ENCODE peak calls at places on chromosomes 11 and 22, in eight cellular contexts. O is IMR-90, M is PC-3, Y is astrocyte, E is H1, C is hepatocyte, J is keratinocyte, Z is neural progenitor cell. K is an unnamed sample.
A peak's percentile ranks its signal among the peaks of the same experiment; 100 is the strongest.

GRCh38 chr22:29994941-29995340 is 85.3 kb upstream of the HORMAD2 start:
- DNase-seq in O (peak; percentile 33), M (peak; percentile 26), Y (peak; percentile 40), E (no peak), C (peak; percentile 59), J (no peak), Z (no peak), K (peak; percentile 49)

GRCh38 chr22:30204742-30205111 is 41.8 kb downstream of the LIF start:
- DNase-seq in O (peak; percentile 84), M (no peak), Y (peak; percentile 59), E (no peak), C (peak; percentile 67), J (no peak), Z (no peak), K (peak; percentile 93)

GRCh38 chr11:82998697-82999096 is 73.0 kb downstream of the RAB30 start:
- DNase-seq in O (no peak), M (no peak), Y (no peak), E (no peak), C (no peak), J (no peak), Z (no peak), K (no peak)

GRCh38 chr22:26502688-26503561 is 9.3 kb downstream of the TFIP11 start:
- DNase-seq in O (peak; percentile 51), M (peak; percentile 18), Y (peak; percentile 37), E (no peak), C (peak; percentile 48), J (no peak), Z (peak; percentile 80), K (peak; percentile 47)

GRCh38 chr11:46564459-46564858 is 29.4 kb downstream of the AMBRA1 start:
- DNase-seq in O (peak; percentile 64), M (peak; percentile 49), Y (peak; percentile 64), E (no peak), C (no peak), J (no peak), Z (no peak), K (peak; percentile 74)

GRCh38 chr11:97751952-97752351 is 1268.8 kb upstream of the CNTN5 start:
- DNase-seq in O (no peak), M (no peak), Y (no peak), E (no peak), C (no peak), J (no peak), Z (no peak), K (no peak)

GRCh38 chr11:45042560-45042959 is 91.9 kb upstream of the TP53I11 start:
- DNase-seq in O (no peak), M (peak; percentile 63), Y (no peak), E (no peak), C (no peak), J (peak; percentile 21), Z (no peak), K (peak; percentile 61)

GRCh38 chr11:110447897-110448522 is 18.3 kb downstream of the FDX1 start:
- DNase-seq in O (no peak), M (peak; percentile 88), Y (no peak), E (no peak), C (no peak), J (no peak), Z (no peak), K (no peak)

GRCh38 chr11:65868076-65868667 is 4.4 kb downstream of the EFEMP2 start:
- DNase-seq in O (no peak), M (no peak), Y (no peak), E (no peak), C (no peak), J (no peak), Z (peak; percentile 80), K (no peak)

GRCh38 chr11:3823303-3823702 is 14.9 kb downstream of the PGAP2 start:
- DNase-seq in O (peak; percentile 84), M (peak; percentile 39), Y (peak; percentile 68), E (no peak), C (peak; percentile 44), J (no peak), Z (no peak), K (peak; percentile 94)

GRCh38 chr11:117152066-117152465 is 8.0 kb downstream of the PAFAH1B2 start:
- DNase-seq in O (no peak), M (no peak), Y (no peak), E (no peak), C (no peak), J (no peak), Z (no peak), K (no peak)
- H4K20me1 ChIP-seq in O (peaks cover 92% of the 10 kb centered on the region), M (peaks cover 63% of the 10 kb centered on the region), Y (peaks cover 95% of the 10 kb centered on the region), E (peaks cover 16% of the 10 kb centered on the region), C (peaks cover 94% of the 10 kb centered on the region), J (peaks cover 34% of the 10 kb centered on the region), Z (peaks cover 94% of the 10 kb centered on the region), K (peaks cover 29% of the 10 kb centered on the region)

GRCh38 chr11:47917643-47918369 is 62.6 kb upstream of the PTPRJ start:
- DNase-seq in O (peak; percentile 98), M (peak; percentile 7), Y (peak; percentile 94), E (no peak), C (peak; percentile 80), J (no peak), Z (no peak), K (peak; percentile 84)

GRCh38 chr11:47914743-47915142 is 65.6 kb upstream of the PTPRJ start:
- DNase-seq in O (no peak), M (no peak), Y (no peak), E (no peak), C (no peak), J (no peak), Z (no peak), K (no peak)

GRCh38 chr11:47913569-47914244 is 65.6 kb upstream of the NUP160 start:
- DNase-seq in O (no peak), M (no peak), Y (no peak), E (no peak), C (no peak), J (no peak), Z (no peak), K (no peak)

GRCh38 chr11:47916361-47916841 is 64.0 kb upstream of the PTPRJ start:
- DNase-seq in O (no peak), M (no peak), Y (peak; percentile 66), E (no peak), C (peak; percentile 43), J (no peak), Z (peak; percentile 24), K (no peak)

GRCh38 chr11:47915407-47916137 is 64.8 kb upstream of the PTPRJ start:
- DNase-seq in O (no peak), M (no peak), Y (no peak), E (no peak), C (no peak), J (no peak), Z (no peak), K (no peak)
- H4K20me1 ChIP-seq in O (no peaks in the 10 kb centered on the region), M (no peaks in the 10 kb centered on the region), Y (no peaks in the 10 kb centered on the region), E (no peaks in the 10 kb centered on the region), C (no peaks in the 10 kb centered on the region), J (no peaks in the 10 kb centered on the region), Z (no peaks in the 10 kb centered on the region), K (no peaks in the 10 kb centered on the region)

GRCh38 chr11:28347351-28347750 is 239.2 kb downstream of the METTL15 start:
- DNase-seq in O (no peak), M (peak; percentile 4), Y (no peak), E (no peak), C (no peak), J (no peak), Z (no peak), K (peak; percentile 12)
- H4K20me1 ChIP-seq in O (no peaks in the 10 kb centered on the region), M (no peaks in the 10 kb centered on the region), Y (no peaks in the 10 kb centered on the region), E (no peaks in the 10 kb centered on the region), C (no peaks in the 10 kb centered on the region), J (no peaks in the 10 kb centered on the region), Z (no peaks in the 10 kb centered on the region), K (no peaks in the 10 kb centered on the region)

GRCh38 chr11:107821199-107821926 is 37.2 kb downstream of the SLC35F2 start:
- DNase-seq in O (peak; percentile 50), M (no peak), Y (peak; percentile 65), E (no peak), C (no peak), J (no peak), Z (no peak), K (peak; percentile 49)

GRCh38 chr11:107824668-107825369 is 33.8 kb downstream of the SLC35F2 start:
- DNase-seq in O (peak; percentile 38), M (no peak), Y (peak; percentile 61), E (no peak), C (no peak), J (no peak), Z (no peak), K (peak; percentile 22)

GRCh38 chr11:107816028-107816427 is 42.6 kb downstream of the SLC35F2 start:
- DNase-seq in O (no peak), M (no peak), Y (no peak), E (no peak), C (no peak), J (no peak), Z (no peak), K (no peak)

GRCh38 chr11:107818491-107818890 is 40.1 kb downstream of the SLC35F2 start:
- DNase-seq in O (no peak), M (no peak), Y (no peak), E (no peak), C (no peak), J (no peak), Z (no peak), K (no peak)

DNA sequence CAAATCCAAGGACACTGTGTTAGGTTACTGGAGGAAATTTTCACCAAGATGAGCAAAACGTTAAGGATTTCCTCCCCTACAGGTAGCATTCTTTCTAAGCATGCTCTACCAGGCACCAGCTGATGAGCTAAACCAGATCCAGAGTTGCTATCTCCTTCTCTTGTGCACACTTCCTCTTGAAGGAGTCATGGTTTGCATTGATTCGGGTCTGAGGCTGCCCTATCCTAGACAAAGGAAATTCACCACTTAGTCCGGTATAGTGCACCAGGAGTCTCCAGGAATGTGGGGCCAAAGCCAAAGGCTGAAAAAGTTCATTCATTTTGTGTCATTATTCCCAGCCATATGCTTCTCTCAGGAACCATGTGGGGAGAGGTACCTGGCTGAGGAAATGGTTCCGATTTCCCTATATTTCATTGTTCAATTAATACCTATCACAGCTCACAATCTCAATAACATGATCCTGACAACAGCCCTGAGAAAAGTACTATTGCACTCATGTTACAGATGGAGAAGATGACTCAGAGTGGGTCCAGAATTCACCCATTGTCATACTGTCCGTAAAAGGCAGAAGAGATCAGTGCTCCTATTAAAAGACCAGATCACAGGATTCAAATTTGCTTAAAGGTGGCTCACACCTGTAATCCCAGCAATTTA is 39.1 kb downstream of the SLC35F2 start:
- DNase-seq in O (peak; percentile 46), M (peak; percentile 68), Y (peak; percentile 66), E (no peak), C (no peak), J (no peak), Z (no peak), K (no peak)
- H4K20me1 ChIP-seq in O (no peaks in the 10 kb centered on the region), M (peaks cover 60% of the 10 kb centered on the region), Y (peaks cover 5% of the 10 kb centered on the region), E (no peaks in the 10 kb centered on the region), C (no peaks in the 10 kb centered on the region), J (peaks cover 6% of the 10 kb centered on the region), Z (no peaks in the 10 kb centered on the region), K (no peaks in the 10 kb centered on the region)

DNA sequence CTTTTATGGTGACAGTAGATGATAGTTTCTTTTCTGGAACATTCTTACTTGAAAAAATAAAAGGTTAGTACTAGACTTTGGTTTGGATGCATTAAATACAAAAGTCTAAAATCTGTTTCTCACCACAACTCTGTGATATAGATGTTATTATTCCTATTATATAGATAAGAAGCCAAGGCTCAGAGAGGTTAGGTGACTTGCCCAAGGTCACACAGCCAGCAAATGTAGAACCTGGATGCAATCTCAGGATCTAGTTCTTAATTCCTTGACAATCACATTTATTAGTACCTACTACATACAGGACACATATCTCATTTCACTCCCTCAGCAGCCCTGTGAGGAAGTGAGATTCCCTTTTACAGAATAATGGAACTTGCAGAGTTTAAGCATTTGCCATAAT is 26.3 kb upstream of the SMCO4 start:
- DNase-seq in O (no peak), M (no peak), Y (no peak), E (no peak), C (no peak), J (no peak), Z (no peak), K (no peak)
- H4K20me1 ChIP-seq in O (no peaks in the 10 kb centered on the region), M (no peaks in the 10 kb centered on the region), Y (no peaks in the 10 kb centered on the region), E (no peaks in the 10 kb centered on the region), C (no peaks in the 10 kb centered on the region), J (no peaks in the 10 kb centered on the region), Z (no peaks in the 10 kb centered on the region), K (no peaks in the 10 kb centered on the region)

GRCh38 chr22:41908409-41909289 is 6.2 kb downstream of the SHISA8 start:
- DNase-seq in O (no peak), M (no peak), Y (no peak), E (no peak), C (no peak), J (no peak), Z (peak; percentile 34), K (no peak)
- H4K20me1 ChIP-seq in O (peaks cover 7% of the 10 kb centered on the region), M (no peaks in the 10 kb centered on the region), Y (peaks cover 56% of the 10 kb centered on the region), E (peaks cover 21% of the 10 kb centered on the region), C (peaks cover 22% of the 10 kb centered on the region), J (peaks cover 10% of the 10 kb centered on the region), Z (peaks cover 89% of the 10 kb centered on the region), K (no peaks in the 10 kb centered on the region)

K was measured in GM23248.